ENCODE peak calls at places on chromosome 10, in six cellular contexts. W, Q, N, B, F and M are unnamed samples.

GRCh38 chr10:88271736-88272135 is 311.4 kb downstream of the RNLS start:
- DNase-seq in W (peak), Q (no peak), N (peak), B (no peak), F (no peak), M (no peak)

GRCh38 chr10:79400567-79401004 is 44.8 kb downstream of the ZCCHC24 start:
- DNase-seq in W (peak), Q (no peak), N (no peak), B (no peak), F (peak), M (peak)

GRCh38 chr10:132878730-132879407 is 63.5 kb downstream of the CFAP46 start:
- DNase-seq in W (no peak), Q (no peak), N (no peak), B (no peak), F (no peak), M (no peak)

GRCh38 chr10:52598936-52599335 is 173.6 kb downstream of the MBL2 start:
- DNase-seq in W (no peak), Q (no peak), N (no peak), B (no peak), F (no peak), M (no peak)

GRCh38 chr10:13922591-13922990 is 335.8 kb downstream of the PRPF18 start:
- DNase-seq in W (no peak), Q (no peak), N (no peak), B (no peak), F (no peak), M (no peak)

GRCh38 chr10:110458583-110458920 is 39.2 kb upstream of the DUSP5 start:
- DNase-seq in W (no peak), Q (no peak), N (peak), B (no peak), F (no peak), M (no peak)

GRCh38 chr10:60363187-60363586 is 26.5 kb downstream of the ANK3 start:
- DNase-seq in W (no peak), Q (no peak), N (no peak), B (no peak), F (no peak), M (no peak)

GRCh38 chr10:99276848-99277486 is 41.3 kb upstream of the HPSE2 start:
- DNase-seq in W (no peak), Q (no peak), N (peak), B (no peak), F (no peak), M (no peak)

GRCh38 chr10:125149278-125150047 is 10.9 kb downstream of the CTBP2 start:
- DNase-seq in W (no peak), Q (peak), N (peak), B (peak), F (no peak), M (no peak)

GRCh38 chr10:28937959-28938358 is 260.6 kb downstream of the BAMBI start:
- DNase-seq in W (no peak), Q (no peak), N (no peak), B (no peak), F (no peak), M (no peak)

GRCh38 chr10:50929670-50930069 is 44.2 kb upstream of the A1CF start:
- DNase-seq in W (no peak), Q (no peak), N (peak), B (no peak), F (no peak), M (no peak)

GRCh38 chr10:126387041-126387908 is 1.0 kb downstream of the ADAM12 start:
- DNase-seq in W (peak), Q (no peak), N (peak), B (no peak), F (peak), M (no peak)

GRCh38 chr10:50554995-50555568 is 68.7 kb downstream of the SGMS1 start:
- DNase-seq in W (no peak), Q (no peak), N (peak), B (no peak), F (no peak), M (no peak)

GRCh38 chr10:104076743-104077160 is 8.9 kb downstream of the COL17A1 start:
- DNase-seq in W (no peak), Q (no peak), N (peak), B (peak), F (no peak), M (no peak)

GRCh38 chr10:46560952-46561351 is 4.5 kb upstream of the GPRIN2 start:
- DNase-seq in W (no peak), Q (no peak), N (no peak), B (no peak), F (no peak), M (no peak)

GRCh38 chr10:14583252-14583651 is 191.4 kb downstream of the FAM107B start:
- DNase-seq in W (peak), Q (no peak), N (no peak), B (no peak), F (peak), M (no peak)

GRCh38 chr10:85043207-85043606 is 714.8 kb downstream of the CCSER2 start:
- DNase-seq in W (no peak), Q (no peak), N (no peak), B (peak), F (no peak), M (no peak)

GRCh38 chr10:123109466-123109865 is 26.3 kb upstream of the HMX3 start:
- DNase-seq in W (no peak), Q (no peak), N (no peak), B (no peak), F (no peak), M (no peak)

GRCh38 chr10:17075510-17075909 is 54.1 kb downstream of the CUBN start:
- DNase-seq in W (no peak), Q (peak), N (peak), B (no peak), F (no peak), M (no peak)

GRCh38 chr10:122530177-122530576 is 30.4 kb upstream of the DMBT1 start:
- DNase-seq in W (no peak), Q (no peak), N (no peak), B (no peak), F (no peak), M (no peak)

GRCh38 chr10:121823993-121824463 is 103.8 kb downstream of the ATE1 start:
- DNase-seq in W (no peak), Q (peak), N (peak), B (peak), F (no peak), M (peak)

GRCh38 chr10:71331736-71332135 is 12.7 kb downstream of the SLC29A3 start:
- DNase-seq in W (no peak), Q (no peak), N (no peak), B (peak), F (no peak), M (no peak)

GRCh38 chr10:13834581-13835286 is 248.0 kb downstream of the PRPF18 start:
- DNase-seq in W (no peak), Q (no peak), N (peak), B (no peak), F (no peak), M (no peak)

GRCh38 chr10:50362547-50363125 is 111.3 kb upstream of the ASAH2 start:
- DNase-seq in W (no peak), Q (no peak), N (peak), B (no peak), F (no peak), M (peak)

GRCh38 chr10:72416661-72417060 is 61.9 kb upstream of the DNAJB12 start:
- DNase-seq in W (no peak), Q (no peak), N (no peak), B (no peak), F (no peak), M (no peak)

GRCh38 chr10:129833988-129834387 is 130.1 kb downstream of the EBF3 start:
- DNase-seq in W (no peak), Q (no peak), N (no peak), B (no peak), F (no peak), M (no peak)

GRCh38 chr10:94735197-94735596 is 27.3 kb upstream of the CYP2C19 start:
- DNase-seq in W (no peak), Q (no peak), N (no peak), B (no peak), F (no peak), M (no peak)

GRCh38 chr10:94225589-94225988 is 137.2 kb downstream of the NOC3L start:
- DNase-seq in W (no peak), Q (no peak), N (peak), B (no peak), F (no peak), M (no peak)

GRCh38 chr10:62880162-62880561 is 64.0 kb upstream of the EGR2 start:
- DNase-seq in W (no peak), Q (no peak), N (no peak), B (no peak), F (no peak), M (no peak)

GRCh38 chr10:89548673-89549072 is 13.3 kb upstream of the SLC16A12 start:
- DNase-seq in W (no peak), Q (no peak), N (no peak), B (no peak), F (no peak), M (no peak)